ENCODE peak calls at places on chromosome 16, in ten cellular contexts. E, Q, Z, D, U, B, T, J, M and A are unnamed samples.

GRCh38 chr16:67156146-67156844 is 3.4 kb downstream of the TRADD start:
- DNase-seq in E (no peak), Q (no peak), Z (no peak), D (no peak), U (no peak), B (no peak), T (no peak), J (no peak), M (no peak), A (no peak)

GRCh38 chr16:72009779-72010178 is 1.2 kb downstream of the DHODH start:
- DNase-seq in E (no peak), Q (no peak), Z (no peak), D (no peak), U (no peak), B (no peak), T (no peak), J (no peak), M (no peak), A (no peak)

GRCh38 chr16:3781421-3781820 is 64.1 kb upstream of the TRAP1 start:
- DNase-seq in E (no peak), Q (no peak), Z (no peak), D (no peak), U (no peak), B (no peak), T (no peak), J (no peak), M (no peak), A (no peak)

GRCh38 chr16:35149550-35149949 is 1690.1 kb downstream of the TP53TG3F start:
- DNase-seq in E (no peak), Q (no peak), Z (no peak), D (no peak), U (no peak), B (no peak), T (no peak), J (no peak), M (no peak), A (no peak)

GRCh38 chr16:49311823-49312222 is 30.2 kb upstream of the CBLN1 start:
- DNase-seq in E (no peak), Q (no peak), Z (no peak), D (no peak), U (no peak), B (no peak), T (no peak), J (no peak), M (no peak), A (no peak)

GRCh38 chr16:69498926-69499325 is 66.8 kb upstream of the NFAT5 start:
- DNase-seq in E (no peak), Q (no peak), Z (no peak), D (no peak), U (no peak), B (no peak), T (no peak), J (no peak), M (no peak), A (no peak)

GRCh38 chr16:86993426-86994110 is 323.6 kb downstream of the C16orf95 start:
- DNase-seq in E (no peak), Q (no peak), Z (no peak), D (no peak), U (no peak), B (no peak), T (no peak), J (no peak), M (no peak), A (no peak)

GRCh38 chr16:27096375-27096774 is 29.6 kb downstream of the C16orf82 start:
- DNase-seq in E (no peak), Q (no peak), Z (no peak), D (no peak), U (no peak), B (no peak), T (no peak), J (no peak), M (no peak), A (no peak)